ENCODE peak calls at places on chromosomes 7 and 10, in ten cellular contexts. One of them, this sample, is unnamed.

GRCh38 chr10:113569576-113569975 is 16.7 kb downstream of the HABP2 start:
- DNase-seq in ovary: no peak
- DNase-seq in psoas muscle: peak; percentile 62
- DNase-seq in spleen: no peak
- DNase-seq in thoracic aorta: no peak
- DNase-seq in WERI-Rb-1: no peak
- DNase-seq in astrocyte: no peak
- DNase-seq in OCI-LY7: no peak
- DNase-seq in left ventricle myocardium inferior: peak; percentile 35
- DNase-seq in fibroblast of lung: no peak
- DNase-seq in this sample: no peak

GRCh38 chr7:69739182-69739581 is 140.9 kb downstream of the AUTS2 start:
- DNase-seq in ovary: no peak
- DNase-seq in psoas muscle: no peak
- DNase-seq in spleen: no peak
- DNase-seq in thoracic aorta: no peak
- DNase-seq in WERI-Rb-1: no peak
- DNase-seq in astrocyte: no peak
- DNase-seq in OCI-LY7: peak; percentile 25
- DNase-seq in left ventricle myocardium inferior: no peak
- DNase-seq in fibroblast of lung: no peak
- DNase-seq in this sample: no peak

GRCh38 chr7:123208793-123209192 is 9.0 kb upstream of the SLC13A1 start:
- DNase-seq in ovary: no peak
- DNase-seq in psoas muscle: no peak
- DNase-seq in spleen: no peak
- DNase-seq in thoracic aorta: no peak
- DNase-seq in WERI-Rb-1: peak; percentile 17
- DNase-seq in astrocyte: no peak
- DNase-seq in OCI-LY7: peak; percentile 2
- DNase-seq in left ventricle myocardium inferior: no peak
- DNase-seq in fibroblast of lung: peak; percentile 21
- DNase-seq in this sample: no peak

GRCh38 chr10:29039659-29040309 is 249.1 kb upstream of the LYZL1 start:
- DNase-seq in ovary: no peak
- DNase-seq in psoas muscle: no peak
- DNase-seq in spleen: no peak
- DNase-seq in thoracic aorta: no peak
- DNase-seq in WERI-Rb-1: no peak
- DNase-seq in astrocyte: peak; percentile 97
- DNase-seq in OCI-LY7: no peak
- DNase-seq in left ventricle myocardium inferior: no peak
- DNase-seq in fibroblast of lung: peak; percentile 54
- DNase-seq in this sample: no peak

GRCh38 chr10:35870665-35871310 is 228.7 kb upstream of the FZD8 start:
- DNase-seq in ovary: no peak
- DNase-seq in psoas muscle: no peak
- DNase-seq in spleen: no peak
- DNase-seq in thoracic aorta: no peak
- DNase-seq in WERI-Rb-1: no peak
- DNase-seq in astrocyte: no peak
- DNase-seq in OCI-LY7: no peak
- DNase-seq in left ventricle myocardium inferior: no peak
- DNase-seq in fibroblast of lung: no peak
- DNase-seq in this sample: no peak

GRCh38 chr7:47748041-47748440 is 166.1 kb upstream of the TNS3 start:
- DNase-seq in ovary: no peak
- DNase-seq in psoas muscle: no peak
- DNase-seq in spleen: peak; percentile 12
- DNase-seq in thoracic aorta: no peak
- DNase-seq in WERI-Rb-1: no peak
- DNase-seq in astrocyte: no peak
- DNase-seq in OCI-LY7: no peak
- DNase-seq in left ventricle myocardium inferior: no peak
- DNase-seq in fibroblast of lung: no peak
- DNase-seq in this sample: no peak

GRCh38 chr7:129222064-129222463 is 2.8 kb upstream of the AHCYL2 start:
- DNase-seq in ovary: no peak
- DNase-seq in psoas muscle: no peak
- DNase-seq in spleen: no peak
- DNase-seq in thoracic aorta: no peak
- DNase-seq in WERI-Rb-1: peak; percentile 79
- DNase-seq in astrocyte: no peak
- DNase-seq in OCI-LY7: peak; percentile 80
- DNase-seq in left ventricle myocardium inferior: no peak
- DNase-seq in fibroblast of lung: no peak
- DNase-seq in this sample: no peak

GRCh38 chr10:32159264-32159663 is 103.0 kb upstream of the KIF5B start:
- DNase-seq in ovary: no peak
- DNase-seq in psoas muscle: no peak
- DNase-seq in spleen: no peak
- DNase-seq in thoracic aorta: no peak
- DNase-seq in WERI-Rb-1: no peak
- DNase-seq in astrocyte: no peak
- DNase-seq in OCI-LY7: no peak
- DNase-seq in left ventricle myocardium inferior: no peak
- DNase-seq in fibroblast of lung: no peak
- DNase-seq in this sample: no peak

GRCh38 chr10:387949-388660 is 252.8 kb downstream of the ZMYND11 start:
- DNase-seq in ovary: no peak
- DNase-seq in psoas muscle: no peak
- DNase-seq in spleen: no peak
- DNase-seq in thoracic aorta: no peak
- DNase-seq in WERI-Rb-1: no peak
- DNase-seq in astrocyte: no peak
- DNase-seq in OCI-LY7: no peak
- DNase-seq in left ventricle myocardium inferior: no peak
- DNase-seq in fibroblast of lung: no peak
- DNase-seq in this sample: no peak
- H3K27ac ChIP-seq in ovary: no peak overlapping the region
- H3K27ac ChIP-seq in psoas muscle: no peak overlapping the region
- H3K27ac ChIP-seq in spleen: no peak overlapping the region
- H3K27ac ChIP-seq in thoracic aorta: no peak overlapping the region
- H3K27ac ChIP-seq in WERI-Rb-1: no peak overlapping the region
- H3K27ac ChIP-seq in astrocyte: no peak overlapping the region
- H3K27ac ChIP-seq in OCI-LY7: no peak overlapping the region
- H3K27ac ChIP-seq in left ventricle myocardium inferior: peak overlapping the region; percentile 46
- H3K27ac ChIP-seq in fibroblast of lung: no peak overlapping the region
- H3K27ac ChIP-seq in this sample: no peak overlapping the region

DNA sequence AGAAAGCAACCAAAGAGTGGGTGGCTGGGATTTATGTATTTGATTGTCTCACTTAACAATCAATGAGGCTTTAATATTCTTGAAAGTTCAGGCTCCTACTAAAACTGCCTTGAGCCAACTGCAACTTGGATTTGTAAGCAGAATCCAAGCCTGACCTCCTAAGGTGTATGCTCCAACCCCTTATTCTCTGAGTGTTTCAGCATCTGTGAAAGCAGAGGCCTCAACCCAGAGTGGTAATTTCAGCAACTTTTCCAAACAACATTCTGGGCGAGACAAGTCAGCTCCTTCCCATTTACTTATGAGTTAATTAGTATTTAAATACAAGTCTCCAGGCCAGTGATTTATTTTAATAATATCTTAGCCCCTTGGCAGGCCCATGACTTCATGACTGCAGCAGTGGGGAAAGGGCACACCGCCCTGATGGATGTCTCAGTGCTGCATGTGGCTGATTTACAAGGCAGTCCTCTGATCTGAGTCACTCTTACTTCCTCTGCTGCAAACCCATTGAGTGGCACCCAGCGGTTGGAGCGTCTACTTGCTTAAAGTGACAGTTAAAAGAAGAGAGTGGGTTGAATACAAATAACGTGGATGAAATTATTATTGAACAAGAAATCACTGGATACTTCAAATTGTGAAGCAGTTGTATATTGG is 209.1 kb downstream of the TRIL start:
- DNase-seq in ovary: no peak
- DNase-seq in psoas muscle: peak; percentile 63
- DNase-seq in spleen: peak; percentile 77
- DNase-seq in thoracic aorta: peak; percentile 18
- DNase-seq in WERI-Rb-1: no peak
- DNase-seq in astrocyte: peak; percentile 60
- DNase-seq in OCI-LY7: peak; percentile 5
- DNase-seq in left ventricle myocardium inferior: no peak
- DNase-seq in fibroblast of lung: no peak
- DNase-seq in this sample: no peak
- TF ChIP-seq CTCF in ovary: no peak
- TF ChIP-seq CTCF in psoas muscle: no peak
- TF ChIP-seq CTCF in spleen: no peak
- TF ChIP-seq CTCF in thoracic aorta: no peak
- TF ChIP-seq CTCF in WERI-Rb-1: no peak
- TF ChIP-seq CTCF in astrocyte: no peak
- TF ChIP-seq CTCF in OCI-LY7: no peak
- TF ChIP-seq CTCF in left ventricle myocardium inferior: no peak
- TF ChIP-seq CTCF in fibroblast of lung: no peak
- TF ChIP-seq CTCF in this sample: no peak

GRCh38 chr10:10687751-10688150 is 329.9 kb upstream of the CELF2 start:
- DNase-seq in ovary: no peak
- DNase-seq in psoas muscle: no peak
- DNase-seq in spleen: no peak
- DNase-seq in thoracic aorta: no peak
- DNase-seq in WERI-Rb-1: no peak
- DNase-seq in astrocyte: no peak
- DNase-seq in OCI-LY7: no peak
- DNase-seq in left ventricle myocardium inferior: no peak
- DNase-seq in fibroblast of lung: no peak
- DNase-seq in this sample: no peak

GRCh38 chr10:10680496-10680895 is 337.2 kb upstream of the CELF2 start:
- DNase-seq in ovary: no peak
- DNase-seq in psoas muscle: no peak
- DNase-seq in spleen: no peak
- DNase-seq in thoracic aorta: no peak
- DNase-seq in WERI-Rb-1: no peak
- DNase-seq in astrocyte: no peak
- DNase-seq in OCI-LY7: no peak
- DNase-seq in left ventricle myocardium inferior: no peak
- DNase-seq in fibroblast of lung: no peak
- DNase-seq in this sample: no peak

GRCh38 chr10:10685566-10685965 is 332.1 kb upstream of the CELF2 start:
- DNase-seq in ovary: no peak
- DNase-seq in psoas muscle: no peak
- DNase-seq in spleen: no peak
- DNase-seq in thoracic aorta: no peak
- DNase-seq in WERI-Rb-1: no peak
- DNase-seq in astrocyte: no peak
- DNase-seq in OCI-LY7: no peak
- DNase-seq in left ventricle myocardium inferior: no peak
- DNase-seq in fibroblast of lung: no peak
- DNase-seq in this sample: no peak

GRCh38 chr10:10684972-10685371 is 332.7 kb upstream of the CELF2 start:
- DNase-seq in ovary: no peak
- DNase-seq in psoas muscle: no peak
- DNase-seq in spleen: no peak
- DNase-seq in thoracic aorta: no peak
- DNase-seq in WERI-Rb-1: no peak
- DNase-seq in astrocyte: no peak
- DNase-seq in OCI-LY7: no peak
- DNase-seq in left ventricle myocardium inferior: no peak
- DNase-seq in fibroblast of lung: no peak
- DNase-seq in this sample: no peak
- H3K27ac ChIP-seq in ovary: no peak overlapping the region
- H3K27ac ChIP-seq in psoas muscle: no peak overlapping the region
- H3K27ac ChIP-seq in spleen: no peak overlapping the region
- H3K27ac ChIP-seq in thoracic aorta: no peak overlapping the region
- H3K27ac ChIP-seq in WERI-Rb-1: no peak overlapping the region
- H3K27ac ChIP-seq in astrocyte: no peak overlapping the region
- H3K27ac ChIP-seq in OCI-LY7: no peak overlapping the region
- H3K27ac ChIP-seq in left ventricle myocardium inferior: no peak overlapping the region
- H3K27ac ChIP-seq in fibroblast of lung: no peak overlapping the region
- H3K27ac ChIP-seq in this sample: no peak overlapping the region

GRCh38 chr10:116743266-116744064 is 1.1 kb upstream of the HSPA12A start:
- DNase-seq in ovary: no peak
- DNase-seq in psoas muscle: no peak
- DNase-seq in spleen: no peak
- DNase-seq in thoracic aorta: no peak
- DNase-seq in WERI-Rb-1: no peak
- DNase-seq in astrocyte: no peak
- DNase-seq in OCI-LY7: no peak
- DNase-seq in left ventricle myocardium inferior: no peak
- DNase-seq in fibroblast of lung: no peak
- DNase-seq in this sample: no peak

GRCh38 chr10:116740971-116741370 is 1.4 kb downstream of the HSPA12A start:
- DNase-seq in ovary: no peak
- DNase-seq in psoas muscle: no peak
- DNase-seq in spleen: no peak
- DNase-seq in thoracic aorta: no peak
- DNase-seq in WERI-Rb-1: no peak
- DNase-seq in astrocyte: no peak
- DNase-seq in OCI-LY7: no peak
- DNase-seq in left ventricle myocardium inferior: no peak
- DNase-seq in fibroblast of lung: no peak
- DNase-seq in this sample: no peak

GRCh38 chr10:116744163-116744788 is 1.9 kb upstream of the HSPA12A start:
- DNase-seq in ovary: no peak
- DNase-seq in psoas muscle: no peak
- DNase-seq in spleen: no peak
- DNase-seq in thoracic aorta: no peak
- DNase-seq in WERI-Rb-1: no peak
- DNase-seq in astrocyte: no peak
- DNase-seq in OCI-LY7: no peak
- DNase-seq in left ventricle myocardium inferior: no peak
- DNase-seq in fibroblast of lung: no peak
- DNase-seq in this sample: no peak

GRCh38 chr10:116741391-116742351 is 695 bp downstream of the HSPA12A start:
- DNase-seq in ovary: peak; percentile 67
- DNase-seq in psoas muscle: peak; percentile 37
- DNase-seq in spleen: no peak
- DNase-seq in thoracic aorta: no peak
- DNase-seq in WERI-Rb-1: peak; percentile 19
- DNase-seq in astrocyte: no peak
- DNase-seq in OCI-LY7: no peak
- DNase-seq in left ventricle myocardium inferior: peak; percentile 34
- DNase-seq in fibroblast of lung: no peak
- DNase-seq in this sample: no peak

DNA sequence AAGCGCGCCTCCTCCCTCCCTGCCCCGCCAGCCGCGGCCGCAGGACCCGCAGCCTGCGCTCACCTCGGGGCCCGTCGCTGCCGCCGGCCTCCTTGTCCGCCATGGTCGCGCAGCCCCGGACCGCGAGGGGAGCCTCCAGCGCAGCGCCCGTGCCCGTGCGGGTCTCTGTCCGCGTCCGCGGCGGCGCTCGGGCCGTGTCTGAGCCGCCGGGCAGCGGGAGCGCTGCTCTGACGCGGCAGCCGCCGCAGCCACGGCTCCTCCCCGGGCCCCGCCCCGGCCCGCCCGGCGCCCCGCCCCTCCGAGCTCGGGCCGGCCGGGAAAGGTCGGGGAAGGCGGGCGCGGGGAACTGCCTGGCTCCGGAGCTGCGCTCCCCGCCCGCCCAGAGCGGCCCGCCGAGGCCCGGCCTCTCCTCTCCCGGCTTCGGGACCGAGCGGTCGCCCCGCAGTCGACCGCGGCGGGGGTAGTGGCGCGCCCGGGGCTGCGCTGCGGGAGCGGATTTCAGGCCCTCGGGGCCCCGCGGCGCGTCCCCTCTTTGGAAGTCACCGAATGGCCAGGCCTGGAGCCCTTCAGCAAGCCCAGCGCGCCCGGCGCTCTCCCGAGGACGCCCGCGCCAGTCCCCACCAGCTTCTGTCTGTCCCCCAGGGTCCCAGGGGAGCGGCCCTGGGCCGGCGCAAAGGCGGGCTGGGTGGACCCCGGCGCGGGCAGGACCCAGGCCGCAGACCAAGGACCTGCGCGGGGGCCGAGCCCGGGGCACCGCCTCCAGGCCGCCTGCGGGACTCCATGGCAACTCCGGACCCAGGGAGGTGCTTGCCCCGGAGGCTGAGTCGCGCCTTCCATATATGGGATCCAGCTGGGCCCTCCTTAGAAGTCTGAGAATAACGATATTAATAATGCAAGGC is at the start of gene HSPA12A:
- DNase-seq in ovary: peak; percentile 88
- DNase-seq in psoas muscle: peak; percentile 83
- DNase-seq in spleen: peak; percentile 87
- DNase-seq in thoracic aorta: peak; percentile 63
- DNase-seq in WERI-Rb-1: peak; percentile 69
- DNase-seq in astrocyte: peak; percentile 83
- DNase-seq in OCI-LY7: no peak
- DNase-seq in left ventricle myocardium inferior: peak; percentile 81
- DNase-seq in fibroblast of lung: peak; percentile 87
- DNase-seq in this sample: peak; percentile 82
- TF ChIP-seq CTCF in ovary: no peak
- TF ChIP-seq CTCF in psoas muscle: peak; percentile 4
- TF ChIP-seq CTCF in spleen: no peak
- TF ChIP-seq CTCF in thoracic aorta: peak; percentile 41
- TF ChIP-seq CTCF in WERI-Rb-1: no peak
- TF ChIP-seq CTCF in astrocyte: no peak
- TF ChIP-seq CTCF in OCI-LY7: no peak
- TF ChIP-seq CTCF in left ventricle myocardium inferior: no peak
- TF ChIP-seq CTCF in fibroblast of lung: no peak
- TF ChIP-seq CTCF in this sample: no peak